ENCODE peak calls at places on chromosomes 12 and 14, in nine cellular contexts. One of them, this sample, is unnamed.

GRCh38 chr12:52849511-52849910 is 717 bp upstream of the KRT78 start:
- DNase-seq in NCI-H2081: no peak
- DNase-seq in A549: no peak
- DNase-seq in OCI-LY7: no peak
- DNase-seq in left ventricle myocardium inferior: no peak
- DNase-seq in anterior cingulate cortex: no peak
- DNase-seq in skeletal muscle cell: no peak
- DNase-seq in KBM-7: no peak
- DNase-seq in fibroblast of mammary gland: no peak
- DNase-seq in this sample: no peak

GRCh38 chr12:89245090-89245489 is 107.2 kb downstream of the DUSP6 start:
- DNase-seq in anterior cingulate cortex: no peak
- DNase-seq in KBM-7: peak
- DNase-seq in left ventricle myocardium inferior: no peak
- DNase-seq in A549: no peak
- DNase-seq in NCI-H2081: no peak
- DNase-seq in fibroblast of mammary gland: no peak
- DNase-seq in OCI-LY7: peak
- DNase-seq in skeletal muscle cell: no peak
- DNase-seq in this sample: no peak

GRCh38 chr12:65952737-65953209 is 128.5 kb downstream of the HMGA2 start:
- DNase-seq in anterior cingulate cortex: no peak
- DNase-seq in left ventricle myocardium inferior: no peak
- DNase-seq in KBM-7: no peak
- DNase-seq in skeletal muscle cell: peak
- DNase-seq in fibroblast of mammary gland: peak
- DNase-seq in NCI-H2081: no peak
- DNase-seq in OCI-LY7: no peak
- DNase-seq in A549: peak
- DNase-seq in this sample: peak

GRCh38 chr12:80443974-80444666 is at the start of gene PTPRQ:
- DNase-seq in fibroblast of mammary gland: peak
- DNase-seq in KBM-7: no peak
- DNase-seq in NCI-H2081: no peak
- DNase-seq in skeletal muscle cell: no peak
- DNase-seq in A549: peak
- DNase-seq in anterior cingulate cortex: no peak
- DNase-seq in left ventricle myocardium inferior: no peak
- DNase-seq in OCI-LY7: no peak
- DNase-seq in this sample: no peak

GRCh38 chr14:70905316-70905715 is 1.9 kb upstream of the PCNX1 start:
- DNase-seq in left ventricle myocardium inferior: peak
- DNase-seq in skeletal muscle cell: peak
- DNase-seq in fibroblast of mammary gland: peak
- DNase-seq in A549: no peak
- DNase-seq in anterior cingulate cortex: no peak
- DNase-seq in NCI-H2081: no peak
- DNase-seq in KBM-7: no peak
- DNase-seq in OCI-LY7: no peak
- DNase-seq in this sample: peak

GRCh38 chr14:97796511-97796910 is 999.3 kb downstream of the VRK1 start:
- DNase-seq in skeletal muscle cell: no peak
- DNase-seq in NCI-H2081: no peak
- DNase-seq in fibroblast of mammary gland: no peak
- DNase-seq in anterior cingulate cortex: no peak
- DNase-seq in left ventricle myocardium inferior: no peak
- DNase-seq in A549: no peak
- DNase-seq in KBM-7: no peak
- DNase-seq in OCI-LY7: no peak
- DNase-seq in this sample: no peak

GRCh38 chr12:51183349-51183748 is 10.4 kb upstream of the TFCP2 start:
- DNase-seq in anterior cingulate cortex: no peak
- DNase-seq in left ventricle myocardium inferior: no peak
- DNase-seq in A549: no peak
- DNase-seq in OCI-LY7: no peak
- DNase-seq in fibroblast of mammary gland: no peak
- DNase-seq in KBM-7: no peak
- DNase-seq in NCI-H2081: no peak
- DNase-seq in skeletal muscle cell: no peak
- DNase-seq in this sample: no peak

GRCh38 chr14:77071938-77072388 is 26.1 kb upstream of the CIPC start:
- DNase-seq in skeletal muscle cell: no peak
- DNase-seq in NCI-H2081: no peak
- DNase-seq in A549: no peak
- DNase-seq in fibroblast of mammary gland: peak
- DNase-seq in OCI-LY7: no peak
- DNase-seq in left ventricle myocardium inferior: no peak
- DNase-seq in KBM-7: no peak
- DNase-seq in anterior cingulate cortex: no peak
- DNase-seq in this sample: no peak

GRCh38 chr12:46915082-46915481 is 89.3 kb upstream of the SLC38A4 start:
- DNase-seq in NCI-H2081: no peak
- DNase-seq in left ventricle myocardium inferior: peak
- DNase-seq in fibroblast of mammary gland: peak
- DNase-seq in OCI-LY7: no peak
- DNase-seq in anterior cingulate cortex: no peak
- DNase-seq in skeletal muscle cell: peak
- DNase-seq in KBM-7: no peak
- DNase-seq in A549: no peak
- DNase-seq in this sample: no peak